ENCODE peak calls at places on chromosomes 5 and 9, in four cellular contexts. J is A549, L is adrenal gland, C is stomach. X is an unnamed sample.

GRCh38 chr9:125418404-125418803 is 156.8 kb downstream of the GAPVD1 start:
- DNase-seq in J (no peak), L (no peak), C (no peak), X (no peak)

GRCh38 chr5:179870403-179870903 is 11.8 kb upstream of the MRNIP start:
- DNase-seq in J (peak; percentile 65), L (peak; percentile 81), C (peak; percentile 62), X (no peak)

GRCh38 chr5:172973931-172974330 is 9.6 kb upstream of the ATP6V0E1 start:
- DNase-seq in J (no peak), L (no peak), C (no peak), X (no peak)

GRCh38 chr5:172005708-172006377 is 595 bp downstream of the FBXW11 start:
- DNase-seq in J (peak; percentile 25), L (peak; percentile 64), C (peak; percentile 38), X (no peak)

GRCh38 chr9:125534934-125535701 is 171.9 kb downstream of the MAPKAP1 start:
- DNase-seq in J (no peak), L (no peak), C (no peak), X (no peak)

GRCh38 chr5:158700231-158700996 is 399.3 kb downstream of the EBF1 start:
- DNase-seq in J (no peak), L (no peak), C (no peak), X (no peak)

GRCh38 chr9:76143834-76144233 is 250.4 kb downstream of the RFK start:
- DNase-seq in J (no peak), L (no peak), C (no peak), X (no peak)

GRCh38 chr5:149130121-149130931 is 11.0 kb upstream of the ABLIM3 start:
- DNase-seq in J (no peak), L (no peak), C (no peak), X (no peak)

GRCh38 chr5:129361441-129362025 is 98.6 kb upstream of the ADAMTS19 start:
- DNase-seq in J (peak; percentile 10), L (no peak), C (no peak), X (peak; percentile 2)

GRCh38 chr9:115524467-115525059 is 406.6 kb upstream of the TNC start:
- DNase-seq in J (peak; percentile 55), L (no peak), C (no peak), X (peak; percentile 30)

GRCh38 chr5:109167586-109167985 is 242.2 kb downstream of the PJA2 start:
- DNase-seq in J (no peak), L (no peak), C (no peak), X (no peak)

GRCh38 chr5:1386274-1386717 is 41.4 kb upstream of the CLPTM1L start:
- DNase-seq in J (peak; percentile 26), L (peak; percentile 83), C (peak; percentile 85), X (no peak)

GRCh38 chr5:125603321-125603720 is 819.9 kb upstream of the GRAMD2B start:
- DNase-seq in J (no peak), L (no peak), C (no peak), X (no peak)

GRCh38 chr5:135332519-135333150 is 66.4 kb downstream of the MACROH2A1 start:
- DNase-seq in J (peak; percentile 68), L (no peak), C (no peak), X (peak; percentile 15)

GRCh38 chr9:90546200-90546599 is 96.4 kb downstream of the DIRAS2 start:
- DNase-seq in J (peak; percentile 67), L (peak; percentile 85), C (no peak), X (peak; percentile 77)

GRCh38 chr5:534743-535671 is 10.8 kb upstream of the SLC9A3 start:
- DNase-seq in J (no peak), L (no peak), C (no peak), X (no peak)

GRCh38 chr5:125870271-125870670 is 552.9 kb upstream of the GRAMD2B start:
- DNase-seq in J (no peak), L (no peak), C (no peak), X (no peak)

GRCh38 chr5:164059471-164059870 is 554.1 kb downstream of the MAT2B start:
- DNase-seq in J (no peak), L (no peak), C (no peak), X (no peak)

GRCh38 chr5:1246711-1247431 is 21.7 kb downstream of the SLC6A18 start:
- DNase-seq in J (peak; percentile 49), L (no peak), C (peak; percentile 66), X (no peak)

GRCh38 chr5:161022151-161022550 is 170.1 kb upstream of the ATP10B start:
- DNase-seq in J (no peak), L (no peak), C (no peak), X (no peak)

GRCh38 chr5:161027763-161028162 is 175.8 kb upstream of the ATP10B start:
- DNase-seq in J (no peak), L (no peak), C (no peak), X (no peak)

GRCh38 chr5:161023591-161023990 is 171.6 kb upstream of the ATP10B start:
- DNase-seq in J (no peak), L (no peak), C (no peak), X (no peak)
- TF ChIP-seq CTCF in J (no peak), L (no peak), C (no peak), X (no peak)

DNA sequence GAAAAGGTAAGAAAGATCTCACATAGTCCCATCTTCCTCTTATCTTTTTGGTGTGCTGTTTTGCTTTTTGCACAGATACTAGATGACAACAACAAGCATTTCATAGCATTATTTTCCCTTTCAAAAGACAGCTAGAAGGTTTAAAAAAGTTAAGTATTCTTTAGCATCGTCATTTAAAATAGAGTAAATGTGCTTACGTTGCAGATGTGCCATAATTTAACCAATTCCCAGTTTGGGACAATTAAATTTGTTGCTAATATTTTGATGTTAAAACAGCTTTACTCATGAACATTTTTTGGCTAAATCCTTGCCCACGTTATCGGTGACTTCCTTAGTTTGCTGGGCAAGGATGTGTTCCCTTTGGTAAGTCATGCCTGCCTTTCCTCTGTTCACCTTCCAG is 41.6 kb downstream of the PTTG1 start:
- DNase-seq in J (no peak), L (no peak), C (no peak), X (no peak)
- H3K4me3 ChIP-seq in J (no peak overlapping the region), L (no peak overlapping the region), C (no peak overlapping the region), X (no peak overlapping the region)

GRCh38 chr9:120436937-120437592 is 142.9 kb downstream of the CDK5RAP2 start:
- DNase-seq in J (no peak), L (peak; percentile 70), C (peak; percentile 36), X (no peak)

GRCh38 chr9:120440791-120441190 is 139.2 kb downstream of the CDK5RAP2 start:
- DNase-seq in J (no peak), L (no peak), C (no peak), X (no peak)

GRCh38 chr9:120438111-120438510 is 141.9 kb downstream of the CDK5RAP2 start:
- DNase-seq in J (no peak), L (no peak), C (no peak), X (no peak)

GRCh38 chr9:120441446-120442279 is 138.3 kb downstream of the CDK5RAP2 start:
- DNase-seq in J (no peak), L (no peak), C (no peak), X (no peak)

GRCh38 chr9:120439147-120439546 is 140.8 kb downstream of the CDK5RAP2 start:
- DNase-seq in J (peak; percentile 40), L (no peak), C (no peak), X (no peak)
- TF ChIP-seq CTCF in J (peak; percentile 39), L (peak; percentile 41), C (peak; percentile 41), X (peak; percentile 67)

GRCh38 chr9:122287214-122287613 is 22.5 kb downstream of the MRRF start:
- DNase-seq in J (no peak), L (no peak), C (no peak), X (no peak)
- H3K4me3 ChIP-seq in J (no peak overlapping the region), L (no peak overlapping the region), C (no peak overlapping the region), X (no peak overlapping the region)

GRCh38 chr5:139294372-139295165 is 1.0 kb downstream of the MATR3 start:
- DNase-seq in J (peak; percentile 91), L (peak; percentile 87), C (peak; percentile 68), X (no peak)
- TF ChIP-seq CTCF in J (peak; percentile 52), L (no peak), C (peak; percentile 7), X (peak; percentile 45)

GRCh38 chr9:6714176-6714575 is 43.6 kb upstream of the KDM4C start:
- DNase-seq in J (no peak), L (no peak), C (no peak), X (no peak)

GRCh38 chr9:6712041-6712440 is 45.7 kb upstream of the KDM4C start:
- DNase-seq in J (no peak), L (no peak), C (no peak), X (no peak)

GRCh38 chr9:6715755-6716643 is 41.8 kb upstream of the KDM4C start:
- DNase-seq in J (peak; percentile 28), L (peak; percentile 73), C (peak; percentile 80), X (no peak)

GRCh38 chr9:6711403-6711802 is 46.4 kb upstream of the KDM4C start:
- DNase-seq in J (no peak), L (no peak), C (no peak), X (no peak)

GRCh38 chr9:6716766-6717165 is 41.0 kb upstream of the KDM4C start:
- DNase-seq in J (no peak), L (no peak), C (no peak), X (no peak)
- H3K4me3 ChIP-seq in J (no peak overlapping the region), L (no peak overlapping the region), C (peak overlapping the region; percentile 43), X (peak overlapping the region; percentile 62)

GRCh38 chr9:127730799-127731410 is 4.2 kb downstream of the TOR2A start:
- DNase-seq in J (no peak), L (no peak), C (no peak), X (no peak)
- TF ChIP-seq CTCF in J (no peak), L (no peak), C (no peak), X (no peak)

X was measured in epithelial cell of proximal tubule.